ENCODE peak calls at places on chromosome 3, in four cellular contexts. Q is RWPE2; L is effector memory CD4-positive, alpha-beta T cell; U is neuronal stem cell. D is an unnamed sample.

GRCh38 chr3:158909870-158910269 is 108.0 kb downstream of the MFSD1 start:
- DNase-seq in Q (no peak), L (no peak), U (no peak), D (no peak)

GRCh38 chr3:135918600-135918999 is 46.9 kb upstream of the PPP2R3A start:
- DNase-seq in Q (no peak), L (no peak), U (peak; percentile 11), D (no peak)

GRCh38 chr3:71703796-71704195 is 21.4 kb downstream of the EIF4E3 start:
- DNase-seq in Q (no peak), L (no peak), U (no peak), D (peak; percentile 74)

GRCh38 chr3:190424478-190425439 is 24.9 kb downstream of the TMEM207 start:
- DNase-seq in Q (peak; percentile 40), L (peak; percentile 1), U (peak; percentile 35), D (peak; percentile 64)

GRCh38 chr3:32009101-32009500 is 27.6 kb downstream of the ZNF860 start:
- DNase-seq in Q (no peak), L (no peak), U (no peak), D (no peak)

GRCh38 chr3:72282918-72283317 is 498.0 kb upstream of the PROK2 start:
- DNase-seq in Q (no peak), L (no peak), U (no peak), D (no peak)

GRCh38 chr3:25843332-25843731 is 53.4 kb downstream of the OXSM start:
- DNase-seq in Q (no peak), L (no peak), U (no peak), D (no peak)

GRCh38 chr3:10816019-10816862 is at the start of gene SLC6A11:
- DNase-seq in Q (no peak), L (no peak), U (peak; percentile 27), D (peak; percentile 25)

GRCh38 chr3:134685881-134686802 is 35.3 kb upstream of the KY start:
- DNase-seq in Q (no peak), L (no peak), U (no peak), D (no peak)

GRCh38 chr3:66473637-66474036 is 27.2 kb downstream of the LRIG1 start:
- DNase-seq in Q (no peak), L (no peak), U (no peak), D (no peak)

GRCh38 chr3:81983382-81983781 is 221.9 kb upstream of the GBE1 start:
- DNase-seq in Q (no peak), L (no peak), U (no peak), D (no peak)

GRCh38 chr3:179421500-179421899 is 29.8 kb downstream of the GNB4 start:
- DNase-seq in Q (no peak), L (no peak), U (no peak), D (no peak)

GRCh38 chr3:33773627-33774026 is 24.8 kb upstream of the PDCD6IP start:
- DNase-seq in Q (no peak), L (no peak), U (no peak), D (no peak)

GRCh38 chr3:87626471-87626995 is 350.1 kb upstream of the POU1F1 start:
- DNase-seq in Q (no peak), L (no peak), U (no peak), D (no peak)

GRCh38 chr3:184648726-184649125 is 63.1 kb downstream of the MAGEF1 start:
- DNase-seq in Q (no peak), L (no peak), U (no peak), D (no peak)

GRCh38 chr3:152471814-152472605 is 203.3 kb downstream of the MBNL1 start:
- DNase-seq in Q (no peak), L (peak; percentile 52), U (peak; percentile 41), D (peak; percentile 18)

GRCh38 chr3:76040946-76041345 is 255.6 kb upstream of the ZNF717 start:
- DNase-seq in Q (no peak), L (no peak), U (no peak), D (no peak)

GRCh38 chr3:141279074-141279945 is 47.7 kb downstream of the PXYLP1 start:
- DNase-seq in Q (no peak), L (no peak), U (no peak), D (no peak)

GRCh38 chr3:85821130-85821756 is 862.5 kb downstream of the CADM2 start:
- DNase-seq in Q (no peak), L (no peak), U (peak; percentile 11), D (peak; percentile 61)

GRCh38 chr3:46668591-46668990 is 24.9 kb downstream of the ALS2CL start:
- DNase-seq in Q (peak; percentile 38), L (no peak), U (no peak), D (no peak)

GRCh38 chr3:100893108-100893507 is 100.1 kb downstream of the ABI3BP start:
- DNase-seq in Q (no peak), L (no peak), U (no peak), D (no peak)

GRCh38 chr3:73270839-73271483 is 209.5 kb downstream of the EBLN2 start:
- DNase-seq in Q (no peak), L (no peak), U (no peak), D (no peak)

GRCh38 chr3:100260081-100260684 is 609 bp upstream of the TBC1D23 start:
- DNase-seq in Q (no peak), L (no peak), U (peak; percentile 17), D (peak; percentile 11)

GRCh38 chr3:11481561-11481960 is 162.2 kb downstream of the VGLL4 start:
- DNase-seq in Q (no peak), L (no peak), U (no peak), D (no peak)

GRCh38 chr3:136078421-136079364 is 113.2 kb downstream of the PPP2R3A start:
- DNase-seq in Q (no peak), L (no peak), U (no peak), D (no peak)

GRCh38 chr3:15800327-15800726 is 2.5 kb upstream of the ANKRD28 start:
- DNase-seq in Q (no peak), L (no peak), U (no peak), D (no peak)

GRCh38 chr3:51282931-51283330 is 102.2 kb upstream of the MANF start:
- DNase-seq in Q (no peak), L (no peak), U (no peak), D (no peak)

GRCh38 chr3:143327388-143327787 is 207.8 kb downstream of the CHST2 start:
- DNase-seq in Q (no peak), L (no peak), U (no peak), D (no peak)

GRCh38 chr3:177427096-177427495 is 229.8 kb upstream of the TBL1XR1 start:
- DNase-seq in Q (no peak), L (no peak), U (no peak), D (no peak)

GRCh38 chr3:159852821-159853505 is 135.7 kb upstream of the IL12A start:
- DNase-seq in Q (peak; percentile 75), L (no peak), U (no peak), D (no peak)

GRCh38 chr3:10469406-10470119 is 35.8 kb downstream of the ATP2B2 start:
- DNase-seq in Q (no peak), L (no peak), U (no peak), D (no peak)

GRCh38 chr3:112134335-112135124 is 1.5 kb upstream of the GCSAM start:
- DNase-seq in Q (no peak), L (no peak), U (no peak), D (no peak)
- H3K4me3 ChIP-seq in Q (no peak overlapping the region), L (no peak overlapping the region), U (no peak overlapping the region), D (no peak overlapping the region)

GRCh38 chr3:115068799-115069198 is 78.3 kb downstream of the ZBTB20 start:
- DNase-seq in Q (no peak), L (no peak), U (no peak), D (no peak)

GRCh38 chr3:115072265-115073008 is 74.7 kb downstream of the ZBTB20 start:
- DNase-seq in Q (no peak), L (no peak), U (no peak), D (no peak)

GRCh38 chr3:115074502-115074901 is 72.6 kb downstream of the ZBTB20 start:
- DNase-seq in Q (no peak), L (no peak), U (no peak), D (no peak)

GRCh38 chr3:115071122-115071521 is 76.0 kb downstream of the ZBTB20 start:
- DNase-seq in Q (no peak), L (no peak), U (no peak), D (no peak)

GRCh38 chr3:115071611-115072010 is 75.5 kb downstream of the ZBTB20 start:
- DNase-seq in Q (no peak), L (no peak), U (no peak), D (no peak)
- H3K4me3 ChIP-seq in Q (no peak overlapping the region), L (no peak overlapping the region), U (no peak overlapping the region), D (no peak overlapping the region)

GRCh38 chr3:13189639-13190375 is 116.6 kb upstream of the IQSEC1 start:
- DNase-seq in Q (no peak), L (peak; percentile 18), U (no peak), D (no peak)
- H3K4me3 ChIP-seq in Q (no peak overlapping the region), L (no peak overlapping the region), U (no peak overlapping the region), D (no peak overlapping the region)

DNA sequence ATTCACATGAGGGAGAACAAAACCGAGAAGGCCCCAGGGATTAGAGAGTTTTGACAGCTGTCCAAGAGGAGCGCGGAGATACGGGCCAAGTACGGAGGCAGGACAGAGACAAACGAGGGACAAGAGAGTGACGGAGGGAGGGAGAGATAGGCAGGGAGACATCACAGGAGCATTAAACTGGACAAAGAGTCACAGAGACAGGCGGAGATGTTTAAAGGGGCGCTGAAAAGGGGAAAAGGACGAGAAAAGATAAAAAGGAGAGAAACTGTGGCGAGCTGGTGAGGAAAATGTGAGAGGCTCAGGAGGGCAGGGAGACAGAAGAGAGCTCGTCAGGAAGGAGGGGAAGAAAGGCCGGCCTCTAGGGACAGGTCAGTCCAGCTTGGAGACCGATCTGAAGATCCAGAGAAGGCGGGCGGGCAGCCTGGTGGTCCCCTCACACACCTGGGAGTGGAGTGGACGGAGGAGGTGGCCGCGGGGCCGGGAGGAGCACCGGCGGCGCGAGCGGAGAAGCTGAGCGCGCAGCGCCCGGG is 40.5 kb upstream of the ROPN1 start:
- DNase-seq in Q (no peak), L (no peak), U (peak; percentile 48), D (no peak)
- H3K4me3 ChIP-seq in Q (peak overlapping the region; percentile 55), L (no peak overlapping the region), U (peak overlapping the region; percentile 82), D (peak overlapping the region; percentile 66)

GRCh38 chr3:183541235-183541655 is 14.3 kb downstream of the KLHL6 start:
- DNase-seq in Q (no peak), L (no peak), U (no peak), D (no peak)
- H3K4me3 ChIP-seq in Q (no peak overlapping the region), L (no peak overlapping the region), U (no peak overlapping the region), D (no peak overlapping the region)